ENCODE peak calls at places on chromosomes 11 and 22, in five cellular contexts. L, R, D, Q and J are unnamed samples.

GRCh38 chr11:66489636-66490035 is 9.4 kb downstream of the DPP3 start:
- DNase-seq in L (no peak), R (no peak), D (no peak), Q (no peak), J (no peak)

GRCh38 chr22:20213833-20214708 is 54.0 kb downstream of the RTN4R start:
- DNase-seq in L (no peak), R (no peak), D (no peak), Q (no peak), J (no peak)

GRCh38 chr11:130872961-130873360 is 43.3 kb downstream of the SNX19 start:
- DNase-seq in L (no peak), R (peak), D (no peak), Q (no peak), J (no peak)

GRCh38 chr11:110095554-110095953 is 2.4 kb downstream of the ZC3H12C start:
- DNase-seq in L (no peak), R (no peak), D (no peak), Q (no peak), J (no peak)

GRCh38 chr11:65110354-65110861 is 1.3 kb upstream of the TM7SF2 start:
- DNase-seq in L (peak), R (peak), D (no peak), Q (peak), J (peak)

GRCh38 chr11:115653926-115654325 is 149.7 kb upstream of the CADM1 start:
- DNase-seq in L (no peak), R (no peak), D (no peak), Q (no peak), J (no peak)

GRCh38 chr22:17831527-17832251 is 57.4 kb upstream of the BID start:
- DNase-seq in L (no peak), R (no peak), D (no peak), Q (no peak), J (no peak)

GRCh38 chr11:64923944-64924909 is at the start of gene PPP2R5B:
- DNase-seq in L (peak), R (peak), D (peak), Q (peak), J (peak)

GRCh38 chr11:128424867-128425285 is 162.5 kb downstream of the ETS1 start:
- DNase-seq in L (peak), R (peak), D (no peak), Q (no peak), J (peak)

GRCh38 chr22:27982630-27983180 is 63.6 kb upstream of the PITPNB start:
- DNase-seq in L (no peak), R (no peak), D (no peak), Q (no peak), J (no peak)

GRCh38 chr11:76802151-76802550 is 19.0 kb downstream of the TSKU start:
- DNase-seq in L (no peak), R (no peak), D (no peak), Q (no peak), J (no peak)

GRCh38 chr22:36986242-36986821 is 32.9 kb downstream of the TST start:
- DNase-seq in L (no peak), R (no peak), D (no peak), Q (peak), J (peak)

GRCh38 chr11:15826826-15827225 is 529.5 kb downstream of the SOX6 start:
- DNase-seq in L (no peak), R (no peak), D (no peak), Q (peak), J (peak)

GRCh38 chr11:130315354-130315970 is 745 bp upstream of the ZBTB44 start:
- DNase-seq in L (no peak), R (no peak), D (no peak), Q (no peak), J (no peak)

GRCh38 chr11:66172146-66172545 is 96.3 kb upstream of the RAB1B start:
- DNase-seq in L (no peak), R (peak), D (no peak), Q (peak), J (peak)

GRCh38 chr11:2570211-2570811 is 125.5 kb downstream of the KCNQ1 start:
- DNase-seq in L (no peak), R (no peak), D (no peak), Q (no peak), J (no peak)

GRCh38 chr22:37923927-37924326 is 17.8 kb downstream of the MICALL1 start:
- DNase-seq in L (no peak), R (no peak), D (no peak), Q (no peak), J (no peak)

GRCh38 chr11:80925291-80925690 is 1484.5 kb upstream of the TENM4 start:
- DNase-seq in L (no peak), R (no peak), D (no peak), Q (no peak), J (no peak)

GRCh38 chr22:49812838-49813237 is 14.8 kb downstream of the BRD1 start:
- DNase-seq in L (no peak), R (peak), D (no peak), Q (no peak), J (no peak)

GRCh38 chr11:76742912-76743311 is 40.2 kb upstream of the TSKU start:
- DNase-seq in L (no peak), R (peak), D (no peak), Q (no peak), J (no peak)

GRCh38 chr22:32649515-32650200 is 151.8 kb upstream of the TIMP3 start:
- DNase-seq in L (no peak), R (peak), D (no peak), Q (peak), J (peak)

GRCh38 chr22:30869996-30870395 is 98.6 kb downstream of the MORC2 start:
- DNase-seq in L (no peak), R (no peak), D (no peak), Q (no peak), J (no peak)

GRCh38 chr22:35299217-35299716 is 427 bp upstream of the TOM1 start:
- DNase-seq in L (no peak), R (no peak), D (no peak), Q (no peak), J (no peak)

GRCh38 chr11:69142894-69143293 is 12.8 kb upstream of the SMIM38 start:
- DNase-seq in L (no peak), R (no peak), D (no peak), Q (peak), J (no peak)

GRCh38 chr11:70407814-70408213 is 9.5 kb downstream of the CTTN start:
- DNase-seq in L (no peak), R (no peak), D (no peak), Q (no peak), J (no peak)

GRCh38 chr11:126438691-126439090 is 83.2 kb downstream of the ST3GAL4 start:
- DNase-seq in L (no peak), R (no peak), D (no peak), Q (no peak), J (no peak)

GRCh38 chr22:50544078-50544745 is 1.5 kb upstream of the KLHDC7B start:
- DNase-seq in L (no peak), R (peak), D (no peak), Q (no peak), J (peak)

GRCh38 chr22:30205281-30206115 is 41.1 kb downstream of the LIF start:
- DNase-seq in L (peak), R (peak), D (no peak), Q (peak), J (peak)

GRCh38 chr22:42432020-42432596 is at the start of gene NFAM1:
- DNase-seq in L (no peak), R (no peak), D (no peak), Q (no peak), J (no peak)

GRCh38 chr22:37240941-37241320 is 3.1 kb downstream of the RAC2 start:
- DNase-seq in L (no peak), R (no peak), D (no peak), Q (no peak), J (no peak)

GRCh38 chr11:66363805-66364535 is 7.6 kb downstream of the SLC29A2 start:
- DNase-seq in L (no peak), R (no peak), D (no peak), Q (peak), J (peak)

GRCh38 chr11:119377112-119377901 is 4.2 kb downstream of the USP2 start:
- DNase-seq in L (no peak), R (no peak), D (no peak), Q (peak), J (no peak)

GRCh38 chr11:91927448-91927847 is 297.2 kb upstream of the FAT3 start:
- DNase-seq in L (no peak), R (no peak), D (no peak), Q (no peak), J (no peak)

GRCh38 chr11:91935120-91935519 is 289.5 kb upstream of the FAT3 start:
- DNase-seq in L (no peak), R (no peak), D (no peak), Q (no peak), J (no peak)

GRCh38 chr11:91926967-91927366 is 297.7 kb upstream of the FAT3 start:
- DNase-seq in L (no peak), R (no peak), D (no peak), Q (no peak), J (no peak)

DNA sequence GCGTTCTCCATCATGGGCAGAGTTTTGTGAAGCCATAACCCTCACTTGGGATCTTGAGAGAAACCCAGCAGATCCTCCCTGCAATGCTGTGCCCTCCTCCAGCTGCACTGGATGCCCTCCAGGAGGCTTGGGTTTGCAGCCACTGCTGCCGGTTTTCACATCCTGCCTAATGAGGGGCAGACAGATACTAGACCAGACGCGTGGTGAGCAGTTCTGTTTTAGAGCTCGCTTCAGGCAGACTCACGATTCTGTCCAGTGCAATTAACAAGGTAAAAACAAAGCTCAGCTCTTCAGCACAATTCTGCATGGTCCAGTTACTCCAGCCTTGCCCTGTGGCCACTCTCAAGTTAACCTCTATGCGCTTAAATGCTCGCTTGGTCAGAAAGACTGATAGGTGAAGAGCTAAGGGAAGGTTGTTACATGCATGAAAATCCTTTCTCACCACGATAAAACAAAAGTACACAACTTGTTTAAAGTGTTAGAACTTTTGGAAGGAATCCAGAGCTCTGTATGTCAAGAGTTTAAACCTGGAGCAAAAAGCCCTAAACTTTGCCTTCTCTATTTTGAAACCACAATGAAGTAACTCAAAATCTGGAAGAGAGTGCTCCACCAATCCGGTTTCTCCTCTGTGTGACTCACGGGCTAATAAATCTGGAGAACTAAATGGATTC is 292.3 kb upstream of the FAT3 start:
- DNase-seq in L (no peak), R (no peak), D (no peak), Q (no peak), J (no peak)
- TF ChIP-seq BHLHE40 in L (no peak), R (no peak), D (no peak), Q (no peak), J (no peak)

GRCh38 chr11:22479133-22479690 is 141.0 kb downstream of the SLC17A6 start:
- DNase-seq in L (no peak), R (no peak), D (no peak), Q (no peak), J (no peak)
- TF ChIP-seq USF2 in L (no peak), R (no peak), D (no peak), Q (no peak), J (no peak)

GRCh38 chr11:121451178-121451981 is 734 bp upstream of the SORL1 start:
- DNase-seq in L (peak), R (no peak), D (no peak), Q (no peak), J (no peak)
- TF ChIP-seq BHLHE40 in L (peak), R (no peak), D (no peak), Q (no peak), J (no peak)

GRCh38 chr11:102267602-102268001 is 49.7 kb upstream of the BIRC3 start:
- DNase-seq in L (no peak), R (peak), D (no peak), Q (peak), J (peak)

GRCh38 chr11:102272047-102272824 is 45.0 kb upstream of the BIRC3 start:
- DNase-seq in L (peak), R (no peak), D (no peak), Q (no peak), J (no peak)

GRCh38 chr11:102268985-102269470 is 48.3 kb upstream of the BIRC3 start:
- DNase-seq in L (no peak), R (no peak), D (no peak), Q (no peak), J (no peak)

GRCh38 chr11:102268083-102268984 is 49.0 kb upstream of the BIRC3 start:
- DNase-seq in L (peak), R (peak), D (peak), Q (peak), J (peak)

DNA sequence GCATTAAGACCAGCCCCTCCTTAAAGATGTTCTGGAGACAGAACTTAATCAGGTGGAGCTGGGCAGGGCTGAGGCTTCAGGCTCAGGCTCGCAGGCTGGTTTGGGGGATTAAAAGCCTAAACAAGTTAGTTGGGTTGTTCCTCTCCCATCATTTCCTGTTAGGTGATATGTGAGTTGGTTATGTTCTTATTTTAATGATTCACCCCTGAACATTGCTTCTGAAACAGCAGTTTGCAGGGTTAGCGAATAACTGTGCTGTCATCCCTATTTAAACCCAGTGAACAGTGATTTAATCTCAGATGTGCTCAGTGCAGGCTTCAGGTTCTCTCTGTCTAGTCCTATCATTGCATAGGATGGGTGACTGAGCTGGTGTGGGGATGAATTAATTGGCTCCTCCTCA is 47.4 kb upstream of the BIRC3 start:
- DNase-seq in L (no peak), R (peak), D (no peak), Q (no peak), J (no peak)
- TF ChIP-seq USF2 in L (no peak), R (no peak), D (no peak), Q (no peak), J (no peak)

GRCh38 chr11:104625246-104625645 is 273.0 kb downstream of the CASP12 start:
- DNase-seq in L (no peak), R (peak), D (no peak), Q (no peak), J (no peak)

DNA sequence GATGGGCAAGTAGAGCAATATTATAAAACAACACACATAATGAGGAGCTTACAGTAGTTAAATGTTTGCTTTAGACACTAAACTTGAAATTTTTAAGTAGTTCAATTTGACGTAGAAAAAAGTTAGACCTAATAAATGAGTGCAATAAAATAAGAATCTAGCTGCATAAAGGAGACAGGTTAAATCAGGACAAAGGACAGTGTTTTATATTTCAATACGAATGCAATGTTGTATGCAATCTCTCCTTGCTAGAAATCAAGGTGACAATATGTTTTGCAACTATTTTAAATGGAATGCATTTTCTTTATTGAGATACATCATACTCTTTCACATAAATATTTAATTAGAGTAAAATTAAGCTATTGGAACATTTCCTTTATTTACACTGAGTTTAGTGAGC is 267.9 kb downstream of the CASP12 start:
- DNase-seq in L (no peak), R (no peak), D (no peak), Q (no peak), J (no peak)
- TF ChIP-seq BHLHE40 in L (no peak), R (no peak), D (no peak), Q (no peak), J (no peak)

DNA sequence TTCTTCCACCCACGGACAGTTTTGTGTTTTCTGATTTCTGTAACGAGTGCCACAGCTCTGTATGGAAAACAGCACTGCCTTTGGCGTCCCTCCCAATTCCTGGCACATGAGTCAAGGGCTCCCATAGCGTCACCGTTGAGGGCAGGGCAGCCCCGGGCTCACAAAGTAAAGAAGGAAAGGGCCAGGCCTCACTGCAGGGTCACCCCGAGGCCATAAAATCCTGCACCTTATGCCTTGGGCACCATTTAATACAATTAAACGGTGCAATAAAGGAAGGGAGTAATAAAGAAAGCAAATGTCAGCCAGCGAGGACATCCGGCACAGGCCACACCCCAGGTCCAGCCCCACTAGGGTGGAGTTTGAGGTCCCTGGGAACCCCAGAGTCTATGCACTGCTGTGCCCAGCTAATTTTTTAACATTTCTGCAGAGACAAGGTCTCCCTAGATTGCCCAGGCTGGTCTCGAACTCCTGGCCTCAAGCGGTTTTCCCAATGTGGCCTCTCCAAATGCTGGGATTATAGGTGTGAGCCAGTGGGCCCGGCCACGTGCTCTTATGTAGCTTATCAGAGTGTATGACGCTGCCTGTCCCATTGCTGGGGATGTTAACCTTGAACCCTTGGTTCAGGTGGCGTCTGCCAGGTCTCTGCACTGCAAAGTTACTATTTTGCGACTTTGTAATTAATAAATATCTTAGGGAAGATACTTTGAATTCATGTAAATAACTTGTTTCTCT is 13.6 kb upstream of the MUC2 start:
- DNase-seq in L (no peak), R (peak), D (no peak), Q (no peak), J (peak)
- TF ChIP-seq USF2 in L (no peak), R (no peak), D (no peak), Q (no peak), J (no peak)

GRCh38 chr11:114078423-114078822 is 18.9 kb downstream of the ZBTB16 start:
- DNase-seq in L (peak), R (no peak), D (no peak), Q (no peak), J (no peak)
- TF ChIP-seq BHLHE40 in L (no peak), R (no peak), D (no peak), Q (no peak), J (no peak)